ENCODE peak calls at places on chromosomes 7 and 10, in seven cellular contexts. O, U, Z, A, E, D and P are unnamed samples.

GRCh38 chr10:33507662-33508425 is 173.4 kb upstream of the NRP1 start:
- DNase-seq in O (peak), U (no peak), Z (no peak), A (peak), E (peak), D (no peak), P (no peak)

GRCh38 chr10:92407305-92408016 is 116.5 kb downstream of the MARCHF5 start:
- DNase-seq in O (no peak), U (no peak), Z (no peak), A (no peak), E (no peak), D (no peak), P (peak)

GRCh38 chr10:60139798-60140566 is 233.6 kb upstream of the CCDC6 start:
- DNase-seq in O (peak), U (peak), Z (peak), A (peak), E (peak), D (no peak), P (peak)

GRCh38 chr10:103800789-103801540 is 54.4 kb downstream of the SH3PXD2A start:
- DNase-seq in O (peak), U (no peak), Z (no peak), A (peak), E (peak), D (no peak), P (peak)

GRCh38 chr10:54962134-54962900 is 161.3 kb upstream of the PCDH15 start:
- DNase-seq in O (no peak), U (no peak), Z (no peak), A (no peak), E (no peak), D (no peak), P (no peak)

GRCh38 chr7:44541876-44542610 is 913 bp upstream of the NPC1L1 start:
- DNase-seq in O (no peak), U (no peak), Z (no peak), A (no peak), E (no peak), D (no peak), P (no peak)

GRCh38 chr10:96118604-96119450 is 11.3 kb upstream of the ZNF518A start:
- DNase-seq in O (no peak), U (no peak), Z (no peak), A (peak), E (no peak), D (no peak), P (no peak)

GRCh38 chr10:17835688-17836087 is 26.5 kb downstream of the MRC1 start:
- DNase-seq in O (peak), U (no peak), Z (peak), A (peak), E (peak), D (peak), P (peak)

GRCh38 chr7:135333946-135334345 is 100.3 kb downstream of the STRA8 start:
- DNase-seq in O (no peak), U (no peak), Z (no peak), A (no peak), E (no peak), D (no peak), P (no peak)

GRCh38 chr10:53664620-53665019 is 892.0 kb upstream of the MBL2 start:
- DNase-seq in O (no peak), U (no peak), Z (no peak), A (no peak), E (peak), D (no peak), P (no peak)

GRCh38 chr10:67612577-67613537 is 83.1 kb downstream of the CTNNA3 start:
- DNase-seq in O (peak), U (no peak), Z (no peak), A (no peak), E (peak), D (no peak), P (no peak)

GRCh38 chr7:23254051-23254681 is 7.6 kb downstream of the GPNMB start:
- DNase-seq in O (no peak), U (no peak), Z (no peak), A (no peak), E (no peak), D (no peak), P (no peak)

GRCh38 chr7:150800576-150801241 is at the start of gene TMEM176A:
- DNase-seq in O (no peak), U (no peak), Z (no peak), A (no peak), E (no peak), D (no peak), P (no peak)

GRCh38 chr10:96287392-96288105 is 16.2 kb upstream of the BLNK start:
- DNase-seq in O (no peak), U (no peak), Z (no peak), A (peak), E (no peak), D (no peak), P (no peak)

GRCh38 chr7:19378340-19378704 is 233.1 kb upstream of the FERD3L start:
- DNase-seq in O (no peak), U (no peak), Z (no peak), A (no peak), E (no peak), D (no peak), P (no peak)

GRCh38 chr7:24755541-24756416 is 1.5 kb downstream of the GSDME start:
- DNase-seq in O (peak), U (no peak), Z (no peak), A (no peak), E (peak), D (no peak), P (no peak)

GRCh38 chr10:102729090-102730026 is 14.4 kb upstream of the WBP1L start:
- DNase-seq in O (peak), U (peak), Z (peak), A (peak), E (peak), D (no peak), P (peak)

GRCh38 chr10:22598488-22598887 is 115.9 kb downstream of the PIP4K2A start:
- DNase-seq in O (no peak), U (no peak), Z (no peak), A (no peak), E (peak), D (no peak), P (no peak)

GRCh38 chr10:93225938-93226337 is 152.2 kb downstream of the CYP26A1 start:
- DNase-seq in O (no peak), U (no peak), Z (no peak), A (no peak), E (no peak), D (no peak), P (no peak)

GRCh38 chr7:2628137-2628482 is 3.7 kb upstream of the TTYH3 start:
- DNase-seq in O (no peak), U (no peak), Z (no peak), A (no peak), E (no peak), D (no peak), P (no peak)

GRCh38 chr7:22597845-22598244 is 97.9 kb upstream of the STEAP1B start:
- DNase-seq in O (peak), U (no peak), Z (no peak), A (peak), E (peak), D (no peak), P (no peak)

GRCh38 chr7:76310102-76310957 is 7.9 kb downstream of the HSPB1 start:
- DNase-seq in O (no peak), U (no peak), Z (no peak), A (no peak), E (no peak), D (no peak), P (no peak)

GRCh38 chr7:106283831-106284515 is 810 bp downstream of the NAMPT start:
- DNase-seq in O (peak), U (peak), Z (no peak), A (peak), E (peak), D (no peak), P (peak)

GRCh38 chr7:101555921-101556275 is 73.2 kb downstream of the MYL10 start:
- DNase-seq in O (no peak), U (no peak), Z (peak), A (no peak), E (no peak), D (no peak), P (no peak)

GRCh38 chr10:97633921-97634320 is 621 bp upstream of the MORN4 start:
- DNase-seq in O (no peak), U (no peak), Z (peak), A (peak), E (no peak), D (no peak), P (peak)

GRCh38 chr10:124491105-124491504 is 29.5 kb downstream of the LHPP start:
- DNase-seq in O (no peak), U (no peak), Z (no peak), A (no peak), E (no peak), D (no peak), P (no peak)

GRCh38 chr7:123271231-123271630 is 71.5 kb upstream of the SLC13A1 start:
- DNase-seq in O (no peak), U (no peak), Z (no peak), A (no peak), E (peak), D (no peak), P (peak)

GRCh38 chr7:46745700-46746090 is 824.6 kb upstream of the IGFBP3 start:
- DNase-seq in O (peak), U (no peak), Z (no peak), A (no peak), E (no peak), D (no peak), P (no peak)
- H2BK120ac ChIP-seq in O (no peak), U (no peak), Z (no peak), A (no peak), E (no peak), D (no peak), P (no peak)

GRCh38 chr7:1548438-1548831 is 7.6 kb downstream of the TMEM184A start:
- DNase-seq in O (no peak), U (no peak), Z (no peak), A (no peak), E (peak), D (no peak), P (no peak)
- H2BK120ac ChIP-seq in O (no peak), U (peak), Z (no peak), A (no peak), E (no peak), D (no peak), P (no peak)

GRCh38 chr10:89846786-89847185 is 145.4 kb downstream of the KIF20B start:
- DNase-seq in O (no peak), U (no peak), Z (no peak), A (no peak), E (no peak), D (no peak), P (no peak)

GRCh38 chr10:89845541-89846275 is 144.3 kb downstream of the KIF20B start:
- DNase-seq in O (peak), U (no peak), Z (no peak), A (peak), E (peak), D (no peak), P (peak)

DNA sequence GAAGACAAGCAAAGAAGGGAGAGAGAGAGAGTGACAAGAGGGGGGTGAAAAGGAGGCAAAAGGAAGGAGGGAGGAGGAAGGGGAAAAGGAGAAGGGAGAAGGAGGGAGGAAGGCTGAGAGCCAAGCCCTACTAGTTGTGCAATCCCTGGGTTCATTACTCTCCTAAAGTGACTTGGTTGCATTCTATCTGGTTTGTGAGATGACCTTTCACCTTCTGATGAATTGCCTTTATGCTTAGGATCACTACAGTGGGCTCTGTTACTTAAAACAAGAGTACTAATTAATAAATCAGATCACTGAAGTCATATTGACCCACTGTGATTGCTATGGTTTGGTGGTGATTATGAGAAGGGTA is 144.9 kb downstream of the KIF20B start:
- DNase-seq in O (no peak), U (no peak), Z (no peak), A (no peak), E (no peak), D (no peak), P (no peak)
- H2BK120ac ChIP-seq in O (no peak), U (no peak), Z (no peak), A (no peak), E (no peak), D (no peak), P (no peak)

GRCh38 chr10:69064762-69065328 is 23.1 kb upstream of the SRGN start:
- DNase-seq in O (no peak), U (no peak), Z (no peak), A (no peak), E (no peak), D (no peak), P (no peak)
- H2BK120ac ChIP-seq in O (peak), U (no peak), Z (no peak), A (no peak), E (no peak), D (no peak), P (no peak)

GRCh38 chr10:126011995-126012394 is 115.6 kb downstream of the FANK1 start:
- DNase-seq in O (no peak), U (no peak), Z (no peak), A (no peak), E (no peak), D (no peak), P (no peak)
- H2BK120ac ChIP-seq in O (no peak), U (no peak), Z (no peak), A (no peak), E (no peak), D (no peak), P (no peak)

GRCh38 chr10:79210672-79211071 is 136.6 kb upstream of the PPIF start:
- DNase-seq in O (no peak), U (no peak), Z (no peak), A (no peak), E (no peak), D (no peak), P (no peak)
- H2BK120ac ChIP-seq in O (no peak), U (no peak), Z (no peak), A (no peak), E (no peak), D (no peak), P (no peak)

DNA sequence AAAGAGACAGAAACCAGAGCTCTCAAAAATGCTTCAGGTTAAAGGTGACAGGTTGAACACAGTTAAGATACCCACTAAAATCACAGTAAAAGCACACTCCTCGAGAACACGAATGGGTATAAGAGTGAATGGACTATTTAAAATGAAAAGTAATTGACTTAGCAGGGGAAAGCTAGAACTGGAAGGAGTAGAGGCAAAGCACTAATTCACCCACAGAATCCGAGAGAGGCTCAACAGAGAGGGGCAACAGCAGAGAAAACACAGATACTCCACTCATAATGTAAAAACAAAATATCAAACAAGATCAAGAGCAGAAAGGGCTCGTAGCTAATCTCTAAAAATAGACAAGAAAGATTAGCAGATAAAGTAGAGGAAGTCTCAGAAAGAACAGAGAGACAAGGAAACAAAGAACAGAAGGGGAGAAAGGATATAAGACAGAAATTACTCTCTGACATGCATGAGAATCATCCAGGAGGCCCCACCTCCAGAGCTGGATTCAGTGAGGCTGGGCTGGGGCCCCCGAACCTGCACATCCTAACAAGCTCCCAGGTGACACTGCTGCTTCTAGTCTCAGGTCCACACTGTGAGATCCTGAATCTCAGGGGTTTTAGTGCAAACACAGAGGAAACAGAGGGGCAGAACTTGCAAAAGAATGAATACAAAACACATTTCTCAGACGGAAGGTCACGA is 117.6 kb downstream of the GALNT11 start:
- DNase-seq in O (no peak), U (no peak), Z (no peak), A (no peak), E (no peak), D (no peak), P (no peak)
- H2BK120ac ChIP-seq in O (no peak), U (no peak), Z (no peak), A (no peak), E (no peak), D (no peak), P (no peak)

DNA sequence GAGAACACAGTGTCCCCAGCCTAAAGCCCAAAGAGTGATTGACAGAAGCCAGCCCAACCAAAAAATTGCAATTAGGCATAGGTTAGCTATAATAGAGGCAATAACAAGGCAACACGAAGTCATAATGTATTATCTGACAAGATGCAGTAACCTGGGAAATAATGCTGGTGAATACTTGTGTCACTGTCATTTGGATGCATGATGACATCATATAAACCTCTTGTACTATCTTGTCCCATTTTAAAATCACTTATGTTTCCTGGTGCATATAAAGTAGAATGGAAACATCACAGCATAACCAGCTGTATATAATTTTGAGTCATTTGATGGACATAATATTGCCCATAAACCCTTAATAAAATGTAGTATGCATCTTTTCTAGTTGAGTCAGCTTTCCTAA is 1138.3 kb upstream of the LRRTM3 start:
- DNase-seq in O (no peak), U (no peak), Z (no peak), A (no peak), E (no peak), D (no peak), P (no peak)
- H2BK120ac ChIP-seq in O (no peak), U (no peak), Z (no peak), A (no peak), E (no peak), D (no peak), P (no peak)

GRCh38 chr7:357531-358209 is 67.7 kb downstream of the FOXL3 start:
- DNase-seq in O (no peak), U (no peak), Z (no peak), A (no peak), E (no peak), D (no peak), P (no peak)

GRCh38 chr7:356691-357462 is 66.9 kb downstream of the FOXL3 start:
- DNase-seq in O (no peak), U (no peak), Z (no peak), A (no peak), E (no peak), D (no peak), P (no peak)

GRCh38 chr7:355568-355967 is 65.6 kb downstream of the FOXL3 start:
- DNase-seq in O (no peak), U (no peak), Z (no peak), A (no peak), E (no peak), D (no peak), P (no peak)

GRCh38 chr7:354597-355470 is 64.9 kb downstream of the FOXL3 start:
- DNase-seq in O (no peak), U (no peak), Z (no peak), A (no peak), E (no peak), D (no peak), P (no peak)

DNA sequence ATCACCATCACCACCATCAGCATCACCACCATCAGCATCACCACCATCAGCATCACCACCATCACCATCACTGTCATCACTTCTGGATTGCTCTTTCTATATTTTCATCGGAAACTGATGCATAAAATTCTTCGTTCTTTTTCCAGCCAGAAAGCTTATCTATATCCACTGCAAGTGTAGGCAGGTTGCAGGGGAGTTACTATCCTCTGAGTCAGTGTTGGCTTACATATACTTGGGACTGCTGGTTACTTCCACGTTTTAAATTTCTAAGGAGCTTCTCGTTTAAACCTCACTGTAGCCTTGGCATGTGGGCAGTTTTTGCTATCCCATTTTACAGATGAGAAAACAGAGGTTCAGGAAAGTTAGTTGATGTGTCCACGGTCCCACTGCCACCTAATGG is 66.1 kb downstream of the FOXL3 start:
- DNase-seq in O (no peak), U (no peak), Z (no peak), A (no peak), E (no peak), D (no peak), P (no peak)
- H2BK120ac ChIP-seq in O (no peak), U (no peak), Z (no peak), A (no peak), E (no peak), D (no peak), P (no peak)